ENCODE peak calls at places on chromosome 20, in eight cellular contexts. V is NCI-H774; P is naive B cell; S is iPS-NIHi11; J is Kasumi-1; W is stimulated activated naive B cell treated with anti-CD40 and anti-IgM and Interleukin-4, amounts not matched to agents 10 μg/mL and 1 μg/mL and 100 μg/mL, for 72 hours; U is NCI-H1092 treated with DMSO at 0.1 percent for 48 hours; H is H54. Y is an unnamed sample.

GRCh38 chr20:36260316-36260715 is 24.0 kb downstream of the AAR2 start:
- DNase-seq in H (no peak), P (no peak), V (no peak), S (no peak), W (no peak), U (no peak), J (no peak), Y (no peak)

GRCh38 chr20:21238818-21239530 is 64.2 kb upstream of the XRN2 start:
- DNase-seq in S (no peak), W (no peak), J (no peak), V (no peak), H (no peak), U (no peak), P (no peak), Y (no peak)

GRCh38 chr20:55216525-55217242 is 741.3 kb downstream of the DOK5 start:
- DNase-seq in P (no peak), S (no peak), V (no peak), W (no peak), U (no peak), J (no peak), H (peak), Y (no peak)

GRCh38 chr20:49913399-49914047 is 1.8 kb downstream of the SPATA2 start:
- DNase-seq in P (no peak), J (no peak), V (no peak), W (no peak), S (no peak), H (no peak), U (no peak), Y (no peak)

GRCh38 chr20:50129662-50130345 is 16.9 kb upstream of the UBE2V1 start:
- DNase-seq in J (no peak), P (no peak), U (no peak), W (no peak), V (no peak), H (no peak), S (peak), Y (no peak)

GRCh38 chr20:35871311-35871771 is 83.0 kb downstream of the SCAND1 start:
- DNase-seq in S (no peak), V (no peak), H (no peak), W (no peak), J (no peak), P (no peak), U (no peak), Y (no peak)

GRCh38 chr20:18541741-18542140 is 25.5 kb upstream of the SMIM26 start:
- DNase-seq in J (no peak), U (no peak), V (no peak), H (no peak), S (no peak), W (no peak), P (no peak), Y (no peak)

GRCh38 chr20:2261105-2261504 is 34.7 kb upstream of the TGM3 start:
- DNase-seq in S (no peak), V (no peak), J (no peak), H (peak), W (no peak), P (no peak), U (no peak), Y (peak)

GRCh38 chr20:38109025-38109541 is 56.0 kb downstream of the TGM2 start:
- DNase-seq in W (no peak), S (no peak), H (no peak), P (no peak), V (no peak), U (no peak), J (no peak), Y (no peak)

GRCh38 chr20:36399147-36399968 is 93.2 kb downstream of the DLGAP4 start:
- DNase-seq in W (peak), V (peak), P (peak), J (peak), U (no peak), H (peak), S (peak), Y (no peak)

GRCh38 chr20:48733296-48733790 is 94.5 kb downstream of the PREX1 start:
- DNase-seq in V (no peak), J (peak), H (peak), P (no peak), W (no peak), U (no peak), S (no peak), Y (no peak)

GRCh38 chr20:58604410-58604881 is 46.6 kb upstream of the STX16 start:
- DNase-seq in U (no peak), P (no peak), H (no peak), J (no peak), W (no peak), V (no peak), S (no peak), Y (no peak)

GRCh38 chr20:403582-403957 is 4.5 kb upstream of the RBCK1 start:
- DNase-seq in S (no peak), W (no peak), V (no peak), H (no peak), U (no peak), J (no peak), P (no peak), Y (no peak)

GRCh38 chr20:16664031-16664430 is 65.8 kb upstream of the SNRPB2 start:
- DNase-seq in W (no peak), V (no peak), P (no peak), H (no peak), S (no peak), J (no peak), U (no peak), Y (no peak)

GRCh38 chr20:62752671-62753501 is 43.4 kb upstream of the MRGBP start:
- DNase-seq in J (no peak), U (no peak), P (no peak), W (no peak), H (no peak), V (no peak), S (no peak), Y (no peak)

GRCh38 chr20:59765599-59766177 is 161.3 kb downstream of the PHACTR3 start:
- DNase-seq in V (no peak), J (peak), S (peak), U (no peak), P (no peak), H (no peak), W (no peak), Y (no peak)

GRCh38 chr20:58890454-58891075 is 38.0 kb downstream of the GNAS start:
- DNase-seq in J (peak), H (peak), S (no peak), U (peak), V (no peak), W (peak), P (peak), Y (peak)

GRCh38 chr20:35641743-35642142 is 23.0 kb downstream of the CPNE1 start:
- DNase-seq in U (no peak), J (peak), P (no peak), W (no peak), V (no peak), S (no peak), H (no peak), Y (no peak)